ENCODE peak calls at places on chromosomes 4 and X, in four cellular contexts. One of them, this sample, is unnamed.
A peak's percentile ranks its signal among the peaks of the same experiment; 100 is the strongest.

GRCh38 chr4:6464842-6465588 is 7.4 kb downstream of the PPP2R2C start:
- DNase-seq in GM12878: no peak
- DNase-seq in HepG2: no peak
- DNase-seq in K562: peak; percentile 12
- DNase-seq in this sample: peak; percentile 31

GRCh38 chr4:83335691-83336090 is 1.0 kb upstream of the HPSE start:
- DNase-seq in GM12878: no peak
- DNase-seq in HepG2: no peak
- DNase-seq in K562: no peak
- DNase-seq in this sample: no peak

GRCh38 chrX:100584636-100585035 is at the start of gene TNMD:
- DNase-seq in GM12878: no peak
- DNase-seq in HepG2: no peak
- DNase-seq in K562: no peak
- DNase-seq in this sample: no peak

GRCh38 chrX:148020329-148020728 is 39.2 kb downstream of the FMR1NB start:
- DNase-seq in GM12878: no peak
- DNase-seq in HepG2: no peak
- DNase-seq in K562: peak; percentile 26
- DNase-seq in this sample: peak; percentile 1

GRCh38 chrX:110315541-110315940 is 2.3 kb downstream of the AMMECR1 start:
- DNase-seq in GM12878: peak; percentile 36
- DNase-seq in HepG2: no peak
- DNase-seq in K562: peak; percentile 34
- DNase-seq in this sample: no peak

GRCh38 chr4:64975177-64975576 is 565.9 kb upstream of the TECRL start:
- DNase-seq in GM12878: no peak
- DNase-seq in HepG2: no peak
- DNase-seq in K562: no peak
- DNase-seq in this sample: no peak

GRCh38 chrX:8657883-8658282 is 74.1 kb downstream of the ANOS1 start:
- DNase-seq in GM12878: no peak
- DNase-seq in HepG2: no peak
- DNase-seq in K562: no peak
- DNase-seq in this sample: no peak

GRCh38 chr4:153005914-153006381 is 69.8 kb downstream of the FHDC1 start:
- DNase-seq in GM12878: no peak
- DNase-seq in HepG2: no peak
- DNase-seq in K562: no peak
- DNase-seq in this sample: no peak

GRCh38 chrX:34631826-34632225 is 25.3 kb downstream of the TMEM47 start:
- DNase-seq in GM12878: no peak
- DNase-seq in HepG2: no peak
- DNase-seq in K562: no peak
- DNase-seq in this sample: no peak

GRCh38 chr4:168384437-168385141 is 66.0 kb upstream of the DDX60 start:
- DNase-seq in GM12878: no peak
- DNase-seq in HepG2: no peak
- DNase-seq in K562: peak; percentile 42
- DNase-seq in this sample: no peak

GRCh38 chr4:13642163-13642562 is 14.6 kb upstream of the BOD1L1 start:
- DNase-seq in GM12878: no peak
- DNase-seq in HepG2: no peak
- DNase-seq in K562: no peak
- DNase-seq in this sample: no peak

GRCh38 chr4:4781936-4782754 is 77.3 kb upstream of the MSX1 start:
- DNase-seq in GM12878: no peak
- DNase-seq in HepG2: no peak
- DNase-seq in K562: no peak
- DNase-seq in this sample: no peak

GRCh38 chrX:109312757-109313156 is 169.1 kb downstream of the GUCY2F start:
- DNase-seq in GM12878: no peak
- DNase-seq in HepG2: no peak
- DNase-seq in K562: no peak
- DNase-seq in this sample: no peak

GRCh38 chrX:22296871-22297270 is 24.2 kb downstream of the CBLL2 start:
- DNase-seq in GM12878: no peak
- DNase-seq in HepG2: no peak
- DNase-seq in K562: no peak
- DNase-seq in this sample: no peak

GRCh38 chr4:28686618-28687017 is 1826.0 kb downstream of the STIM2 start:
- DNase-seq in GM12878: no peak
- DNase-seq in HepG2: peak; percentile 8
- DNase-seq in K562: peak; percentile 2
- DNase-seq in this sample: peak; percentile 33

GRCh38 chr4:105950701-105951100 is 55.4 kb downstream of the NPNT start:
- DNase-seq in GM12878: no peak
- DNase-seq in HepG2: no peak
- DNase-seq in K562: no peak
- DNase-seq in this sample: no peak

GRCh38 chr4:76179398-76180318 is 31.5 kb upstream of the NUP54 start:
- DNase-seq in GM12878: no peak
- DNase-seq in HepG2: peak; percentile 70
- DNase-seq in K562: peak; percentile 90
- DNase-seq in this sample: peak; percentile 84

GRCh38 chr4:5893013-5893580 is at the start of gene CRMP1:
- DNase-seq in GM12878: no peak
- DNase-seq in HepG2: no peak
- DNase-seq in K562: no peak
- DNase-seq in this sample: no peak

GRCh38 chrX:118973389-118974087 is 880 bp upstream of the LONRF3 start:
- DNase-seq in GM12878: no peak
- DNase-seq in HepG2: no peak
- DNase-seq in K562: no peak
- DNase-seq in this sample: no peak

GRCh38 chr4:57080781-57081650 is 29.2 kb downstream of the IGFBP7 start:
- DNase-seq in GM12878: no peak
- DNase-seq in HepG2: peak; percentile 70
- DNase-seq in K562: no peak
- DNase-seq in this sample: no peak

GRCh38 chr4:3397128-3397527 is 44.6 kb upstream of the HGFAC start:
- DNase-seq in GM12878: no peak
- DNase-seq in HepG2: no peak
- DNase-seq in K562: no peak
- DNase-seq in this sample: no peak

GRCh38 chr4:104941661-104942062 is 205.0 kb upstream of the TET2 start:
- DNase-seq in GM12878: peak; percentile 37
- DNase-seq in HepG2: no peak
- DNase-seq in K562: no peak
- DNase-seq in this sample: no peak

GRCh38 chrX:119734897-119735339 is 23.5 kb upstream of the SOWAHD start:
- DNase-seq in GM12878: no peak
- DNase-seq in HepG2: no peak
- DNase-seq in K562: no peak
- DNase-seq in this sample: no peak

GRCh38 chrX:151970661-151971060 is 3.8 kb downstream of the GABRE start:
- DNase-seq in GM12878: no peak
- DNase-seq in HepG2: peak; percentile 90
- DNase-seq in K562: no peak
- DNase-seq in this sample: peak; percentile 80

GRCh38 chrX:109537324-109537665 is 651 bp downstream of the NXT2 start:
- DNase-seq in GM12878: no peak
- DNase-seq in HepG2: peak; percentile 61
- DNase-seq in K562: no peak
- DNase-seq in this sample: no peak

GRCh38 chr4:7060346-7061150 is 7.3 kb downstream of the GRPEL1 start:
- DNase-seq in GM12878: no peak
- DNase-seq in HepG2: no peak
- DNase-seq in K562: no peak
- DNase-seq in this sample: no peak

GRCh38 chr4:134337584-134337983 is 136.0 kb upstream of the PABPC4L start:
- DNase-seq in GM12878: no peak
- DNase-seq in HepG2: no peak
- DNase-seq in K562: no peak
- DNase-seq in this sample: no peak

GRCh38 chr4:75069493-75070074 is 136.7 kb downstream of the PARM1 start:
- DNase-seq in GM12878: peak; percentile 68
- DNase-seq in HepG2: no peak
- DNase-seq in K562: no peak
- DNase-seq in this sample: no peak

GRCh38 chrX:110665636-110666035 is 130.0 kb downstream of the CHRDL1 start:
- DNase-seq in GM12878: no peak
- DNase-seq in HepG2: peak; percentile 7
- DNase-seq in K562: peak; percentile 33
- DNase-seq in this sample: peak; percentile 8

GRCh38 chr4:89486042-89486441 is 178.4 kb upstream of the GPRIN3 start:
- DNase-seq in GM12878: no peak
- DNase-seq in HepG2: no peak
- DNase-seq in K562: no peak
- DNase-seq in this sample: no peak

GRCh38 chr4:98691588-98691987 is 33.2 kb upstream of the TSPAN5 start:
- DNase-seq in GM12878: no peak
- DNase-seq in HepG2: no peak
- DNase-seq in K562: no peak
- DNase-seq in this sample: no peak

GRCh38 chr4:53545942-53546581 is 45.2 kb downstream of the LNX1 start:
- DNase-seq in GM12878: no peak
- DNase-seq in HepG2: no peak
- DNase-seq in K562: no peak
- DNase-seq in this sample: no peak

DNA sequence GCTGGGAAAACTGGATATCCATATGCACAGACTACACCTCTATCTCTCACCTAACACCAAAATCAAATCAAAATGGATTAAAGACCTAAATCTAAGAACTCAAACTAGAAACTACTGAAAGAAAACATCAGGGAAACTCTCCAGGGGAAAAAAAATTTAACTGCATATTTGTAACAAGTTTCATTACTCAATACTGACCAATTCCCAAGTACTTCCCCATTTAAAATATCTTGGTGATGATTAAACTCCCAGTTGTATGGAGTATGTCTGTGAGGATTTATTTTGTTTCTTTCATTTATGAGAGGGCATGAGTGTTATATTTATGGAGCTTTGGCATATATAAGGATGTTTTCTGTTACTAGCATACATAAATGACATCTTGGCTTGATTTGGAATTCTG is 112.3 kb upstream of the IL15 start:
- DNase-seq in GM12878: no peak
- DNase-seq in HepG2: no peak
- DNase-seq in K562: no peak
- DNase-seq in this sample: no peak
- TF ChIP-seq POLR2AphosphoS2 in GM12878: no peak
- TF ChIP-seq POLR2AphosphoS2 in HepG2: no peak
- TF ChIP-seq POLR2AphosphoS2 in K562: no peak
- TF ChIP-seq POLR2AphosphoS2 in this sample: no peak

DNA sequence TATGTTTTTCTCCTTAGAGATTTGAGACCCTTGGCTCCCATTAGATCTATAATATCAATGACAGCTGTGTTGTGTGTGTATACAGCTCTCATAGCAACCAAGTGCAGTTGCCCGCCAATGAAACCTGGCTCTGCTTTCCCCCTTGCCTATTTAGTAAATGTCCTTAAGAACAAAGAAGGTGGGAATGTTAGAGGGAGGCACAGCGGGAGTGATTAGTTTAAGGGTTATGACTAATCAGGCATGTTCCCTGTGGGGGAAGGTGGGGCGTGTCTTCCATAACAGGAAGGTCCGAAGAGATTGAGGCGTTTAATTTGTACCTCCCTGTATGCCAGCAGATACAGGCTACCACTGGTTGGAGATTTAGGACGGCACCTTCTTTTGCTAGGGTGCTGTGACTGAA is 100.5 kb upstream of the TBC1D9 start:
- DNase-seq in GM12878: no peak
- DNase-seq in HepG2: no peak
- DNase-seq in K562: no peak
- DNase-seq in this sample: peak; percentile 3
- TF ChIP-seq POLR2AphosphoS2 in GM12878: no peak
- TF ChIP-seq POLR2AphosphoS2 in HepG2: no peak
- TF ChIP-seq POLR2AphosphoS2 in K562: no peak
- TF ChIP-seq POLR2AphosphoS2 in this sample: no peak

GRCh38 chrX:41516995-41517660 is 70.0 kb downstream of the NYX start:
- DNase-seq in GM12878: no peak
- DNase-seq in HepG2: no peak
- DNase-seq in K562: no peak
- DNase-seq in this sample: no peak

GRCh38 chrX:41518841-41519220 is 71.7 kb downstream of the NYX start:
- DNase-seq in GM12878: no peak
- DNase-seq in HepG2: no peak
- DNase-seq in K562: no peak
- DNase-seq in this sample: no peak

GRCh38 chrX:41515376-41515775 is 68.2 kb downstream of the NYX start:
- DNase-seq in GM12878: no peak
- DNase-seq in HepG2: no peak
- DNase-seq in K562: no peak
- DNase-seq in this sample: no peak

GRCh38 chrX:41522071-41522470 is 74.9 kb downstream of the NYX start:
- DNase-seq in GM12878: no peak
- DNase-seq in HepG2: no peak
- DNase-seq in K562: no peak
- DNase-seq in this sample: no peak

GRCh38 chrX:41518127-41518840 is 71.1 kb downstream of the NYX start:
- DNase-seq in GM12878: no peak
- DNase-seq in HepG2: no peak
- DNase-seq in K562: no peak
- DNase-seq in this sample: no peak
- TF ChIP-seq POLR2AphosphoS2 in GM12878: no peak
- TF ChIP-seq POLR2AphosphoS2 in HepG2: no peak
- TF ChIP-seq POLR2AphosphoS2 in K562: no peak
- TF ChIP-seq POLR2AphosphoS2 in this sample: no peak

DNA sequence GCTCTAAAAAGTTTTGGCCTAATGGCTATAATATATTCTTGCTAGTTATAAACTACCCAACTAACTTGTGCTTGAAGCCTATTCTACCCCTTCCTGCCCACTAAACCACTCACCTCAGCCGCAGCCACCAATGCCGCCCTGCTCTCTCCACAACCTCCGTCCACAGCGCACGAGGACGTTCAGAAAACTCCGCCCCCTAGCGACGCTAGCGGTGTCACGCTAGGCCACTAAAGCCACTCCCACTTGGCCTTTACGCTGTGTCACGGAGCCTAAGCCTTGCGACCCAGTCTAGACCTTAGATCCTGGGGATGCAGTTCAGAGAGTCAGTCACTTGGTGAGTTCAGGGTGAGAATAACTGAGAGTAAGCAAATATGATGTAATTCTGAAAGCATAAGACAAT is at the start of gene TEX11:
- DNase-seq in GM12878: no peak
- DNase-seq in HepG2: peak; percentile 3
- DNase-seq in K562: peak; percentile 77
- DNase-seq in this sample: no peak
- TF ChIP-seq POLR2AphosphoS2 in GM12878: no peak
- TF ChIP-seq POLR2AphosphoS2 in HepG2: no peak
- TF ChIP-seq POLR2AphosphoS2 in K562: no peak
- TF ChIP-seq POLR2AphosphoS2 in this sample: no peak